ENCODE peak calls at places on chromosomes 11 and 22, in eight cellular contexts. One of them, this sample, is unnamed.

GRCh38 chr11:77497368-77497767 is 23.5 kb upstream of the PAK1 start:
- DNase-seq in iris pigment epithelial cell: no peak
- DNase-seq in Kasumi-1: no peak
- DNase-seq in central memory CD4-positive, alpha-beta T cell: no peak
- DNase-seq in fibroblast of pulmonary artery: no peak
- DNase-seq in ovary: no peak
- DNase-seq in activated naive CD4-positive, alpha-beta T cell treated with anti-CD3 and anti-CD28 coated beads, Interleukin-2, amount 10 ng/mL, durations not matched to agents 7 days and 5 days: no peak
- DNase-seq in OCI-LY7: no peak
- DNase-seq in this sample: no peak

GRCh38 chr11:109590782-109591181 is 168.8 kb downstream of the C11orf87 start:
- DNase-seq in iris pigment epithelial cell: no peak
- DNase-seq in activated naive CD4-positive, alpha-beta T cell treated with anti-CD3 and anti-CD28 coated beads, Interleukin-2, amount 10 ng/mL, durations not matched to agents 7 days and 5 days: no peak
- DNase-seq in central memory CD4-positive, alpha-beta T cell: no peak
- DNase-seq in Kasumi-1: no peak
- DNase-seq in fibroblast of pulmonary artery: peak; percentile 1
- DNase-seq in OCI-LY7: no peak
- DNase-seq in ovary: no peak
- DNase-seq in this sample: no peak

GRCh38 chr11:68308068-68308467 is 4.3 kb upstream of the LRP5 start:
- DNase-seq in Kasumi-1: no peak
- DNase-seq in central memory CD4-positive, alpha-beta T cell: no peak
- DNase-seq in ovary: no peak
- DNase-seq in OCI-LY7: no peak
- DNase-seq in iris pigment epithelial cell: no peak
- DNase-seq in activated naive CD4-positive, alpha-beta T cell treated with anti-CD3 and anti-CD28 coated beads, Interleukin-2, amount 10 ng/mL, durations not matched to agents 7 days and 5 days: no peak
- DNase-seq in fibroblast of pulmonary artery: no peak
- DNase-seq in this sample: no peak

GRCh38 chr11:69327741-69328191 is 33.8 kb downstream of the MYEOV start:
- DNase-seq in central memory CD4-positive, alpha-beta T cell: no peak
- DNase-seq in fibroblast of pulmonary artery: no peak
- DNase-seq in OCI-LY7: no peak
- DNase-seq in activated naive CD4-positive, alpha-beta T cell treated with anti-CD3 and anti-CD28 coated beads, Interleukin-2, amount 10 ng/mL, durations not matched to agents 7 days and 5 days: no peak
- DNase-seq in Kasumi-1: no peak
- DNase-seq in ovary: no peak
- DNase-seq in iris pigment epithelial cell: no peak
- DNase-seq in this sample: peak; percentile 3

GRCh38 chr11:16891964-16892363 is 122.2 kb downstream of the PLEKHA7 start:
- DNase-seq in OCI-LY7: no peak
- DNase-seq in fibroblast of pulmonary artery: peak; percentile 18
- DNase-seq in Kasumi-1: no peak
- DNase-seq in central memory CD4-positive, alpha-beta T cell: no peak
- DNase-seq in activated naive CD4-positive, alpha-beta T cell treated with anti-CD3 and anti-CD28 coated beads, Interleukin-2, amount 10 ng/mL, durations not matched to agents 7 days and 5 days: no peak
- DNase-seq in iris pigment epithelial cell: peak; percentile 82
- DNase-seq in ovary: no peak
- DNase-seq in this sample: no peak

GRCh38 chr22:26958378-26958777 is 301.0 kb downstream of the MIAT start:
- DNase-seq in iris pigment epithelial cell: no peak
- DNase-seq in central memory CD4-positive, alpha-beta T cell: no peak
- DNase-seq in ovary: no peak
- DNase-seq in OCI-LY7: no peak
- DNase-seq in activated naive CD4-positive, alpha-beta T cell treated with anti-CD3 and anti-CD28 coated beads, Interleukin-2, amount 10 ng/mL, durations not matched to agents 7 days and 5 days: no peak
- DNase-seq in Kasumi-1: no peak
- DNase-seq in fibroblast of pulmonary artery: no peak
- DNase-seq in this sample: no peak

GRCh38 chr22:44181912-44182590 is 1.3 kb downstream of the PARVG start:
- DNase-seq in iris pigment epithelial cell: no peak
- DNase-seq in fibroblast of pulmonary artery: no peak
- DNase-seq in activated naive CD4-positive, alpha-beta T cell treated with anti-CD3 and anti-CD28 coated beads, Interleukin-2, amount 10 ng/mL, durations not matched to agents 7 days and 5 days: peak; percentile 54
- DNase-seq in Kasumi-1: no peak
- DNase-seq in central memory CD4-positive, alpha-beta T cell: no peak
- DNase-seq in OCI-LY7: no peak
- DNase-seq in ovary: no peak
- DNase-seq in this sample: no peak

GRCh38 chr22:27476729-27477128 is 324.8 kb downstream of the MN1 start:
- DNase-seq in iris pigment epithelial cell: peak; percentile 76
- DNase-seq in fibroblast of pulmonary artery: peak; percentile 22
- DNase-seq in OCI-LY7: no peak
- DNase-seq in Kasumi-1: no peak
- DNase-seq in ovary: no peak
- DNase-seq in central memory CD4-positive, alpha-beta T cell: no peak
- DNase-seq in activated naive CD4-positive, alpha-beta T cell treated with anti-CD3 and anti-CD28 coated beads, Interleukin-2, amount 10 ng/mL, durations not matched to agents 7 days and 5 days: no peak
- DNase-seq in this sample: no peak

GRCh38 chr11:35040221-35040942 is 98.6 kb upstream of the CD44 start:
- DNase-seq in central memory CD4-positive, alpha-beta T cell: peak; percentile 84
- DNase-seq in iris pigment epithelial cell: peak; percentile 92
- DNase-seq in Kasumi-1: peak; percentile 28
- DNase-seq in activated naive CD4-positive, alpha-beta T cell treated with anti-CD3 and anti-CD28 coated beads, Interleukin-2, amount 10 ng/mL, durations not matched to agents 7 days and 5 days: peak; percentile 71
- DNase-seq in fibroblast of pulmonary artery: peak; percentile 38
- DNase-seq in ovary: no peak
- DNase-seq in OCI-LY7: no peak
- DNase-seq in this sample: peak; percentile 69

GRCh38 chr11:117187799-117188481 is 9.4 kb downstream of the SIDT2 start:
- DNase-seq in ovary: peak; percentile 38
- DNase-seq in iris pigment epithelial cell: no peak
- DNase-seq in OCI-LY7: no peak
- DNase-seq in fibroblast of pulmonary artery: no peak
- DNase-seq in central memory CD4-positive, alpha-beta T cell: no peak
- DNase-seq in activated naive CD4-positive, alpha-beta T cell treated with anti-CD3 and anti-CD28 coated beads, Interleukin-2, amount 10 ng/mL, durations not matched to agents 7 days and 5 days: no peak
- DNase-seq in Kasumi-1: no peak
- DNase-seq in this sample: no peak

GRCh38 chr11:108614086-108614485 is 20.5 kb upstream of the EXPH5 start:
- DNase-seq in Kasumi-1: no peak
- DNase-seq in OCI-LY7: no peak
- DNase-seq in fibroblast of pulmonary artery: no peak
- DNase-seq in iris pigment epithelial cell: no peak
- DNase-seq in ovary: no peak
- DNase-seq in activated naive CD4-positive, alpha-beta T cell treated with anti-CD3 and anti-CD28 coated beads, Interleukin-2, amount 10 ng/mL, durations not matched to agents 7 days and 5 days: no peak
- DNase-seq in central memory CD4-positive, alpha-beta T cell: no peak
- DNase-seq in this sample: no peak

GRCh38 chr11:60942970-60943565 is 8.9 kb downstream of the SLC15A3 start:
- DNase-seq in OCI-LY7: no peak
- DNase-seq in central memory CD4-positive, alpha-beta T cell: no peak
- DNase-seq in ovary: no peak
- DNase-seq in activated naive CD4-positive, alpha-beta T cell treated with anti-CD3 and anti-CD28 coated beads, Interleukin-2, amount 10 ng/mL, durations not matched to agents 7 days and 5 days: no peak
- DNase-seq in fibroblast of pulmonary artery: no peak
- DNase-seq in iris pigment epithelial cell: no peak
- DNase-seq in Kasumi-1: no peak
- DNase-seq in this sample: no peak

GRCh38 chr11:1563697-1564534 is 8.2 kb downstream of the DUSP8 start:
- DNase-seq in Kasumi-1: no peak
- DNase-seq in central memory CD4-positive, alpha-beta T cell: no peak
- DNase-seq in fibroblast of pulmonary artery: no peak
- DNase-seq in OCI-LY7: no peak
- DNase-seq in ovary: no peak
- DNase-seq in iris pigment epithelial cell: no peak
- DNase-seq in activated naive CD4-positive, alpha-beta T cell treated with anti-CD3 and anti-CD28 coated beads, Interleukin-2, amount 10 ng/mL, durations not matched to agents 7 days and 5 days: no peak
- DNase-seq in this sample: no peak

GRCh38 chr11:94025695-94026394 is 4.7 kb downstream of the HEPHL1 start:
- DNase-seq in activated naive CD4-positive, alpha-beta T cell treated with anti-CD3 and anti-CD28 coated beads, Interleukin-2, amount 10 ng/mL, durations not matched to agents 7 days and 5 days: no peak
- DNase-seq in OCI-LY7: no peak
- DNase-seq in Kasumi-1: no peak
- DNase-seq in central memory CD4-positive, alpha-beta T cell: no peak
- DNase-seq in iris pigment epithelial cell: peak; percentile 38
- DNase-seq in ovary: no peak
- DNase-seq in fibroblast of pulmonary artery: peak; percentile 29
- DNase-seq in this sample: no peak

GRCh38 chr22:48369789-48370507 is 1457.7 kb downstream of the BRD1 start:
- DNase-seq in fibroblast of pulmonary artery: no peak
- DNase-seq in Kasumi-1: no peak
- DNase-seq in OCI-LY7: no peak
- DNase-seq in ovary: no peak
- DNase-seq in iris pigment epithelial cell: no peak
- DNase-seq in central memory CD4-positive, alpha-beta T cell: no peak
- DNase-seq in activated naive CD4-positive, alpha-beta T cell treated with anti-CD3 and anti-CD28 coated beads, Interleukin-2, amount 10 ng/mL, durations not matched to agents 7 days and 5 days: no peak
- DNase-seq in this sample: no peak

GRCh38 chr11:34149786-34150185 is 44.4 kb downstream of the NAT10 start:
- DNase-seq in central memory CD4-positive, alpha-beta T cell: no peak
- DNase-seq in activated naive CD4-positive, alpha-beta T cell treated with anti-CD3 and anti-CD28 coated beads, Interleukin-2, amount 10 ng/mL, durations not matched to agents 7 days and 5 days: no peak
- DNase-seq in Kasumi-1: no peak
- DNase-seq in iris pigment epithelial cell: no peak
- DNase-seq in OCI-LY7: no peak
- DNase-seq in ovary: no peak
- DNase-seq in fibroblast of pulmonary artery: peak; percentile 29
- DNase-seq in this sample: no peak

GRCh38 chr11:57487021-57487778 is 26.9 kb downstream of the RTN4RL2 start:
- DNase-seq in fibroblast of pulmonary artery: no peak
- DNase-seq in Kasumi-1: no peak
- DNase-seq in iris pigment epithelial cell: no peak
- DNase-seq in OCI-LY7: no peak
- DNase-seq in central memory CD4-positive, alpha-beta T cell: no peak
- DNase-seq in ovary: no peak
- DNase-seq in activated naive CD4-positive, alpha-beta T cell treated with anti-CD3 and anti-CD28 coated beads, Interleukin-2, amount 10 ng/mL, durations not matched to agents 7 days and 5 days: no peak
- DNase-seq in this sample: no peak

GRCh38 chr11:124556828-124557227 is 13.0 kb upstream of the OR8A1 start:
- DNase-seq in iris pigment epithelial cell: no peak
- DNase-seq in Kasumi-1: no peak
- DNase-seq in activated naive CD4-positive, alpha-beta T cell treated with anti-CD3 and anti-CD28 coated beads, Interleukin-2, amount 10 ng/mL, durations not matched to agents 7 days and 5 days: no peak
- DNase-seq in fibroblast of pulmonary artery: no peak
- DNase-seq in OCI-LY7: no peak
- DNase-seq in central memory CD4-positive, alpha-beta T cell: no peak
- DNase-seq in ovary: no peak
- DNase-seq in this sample: no peak

GRCh38 chr11:19393941-19394340 is 153.2 kb upstream of the E2F8 start:
- DNase-seq in Kasumi-1: no peak
- DNase-seq in ovary: no peak
- DNase-seq in activated naive CD4-positive, alpha-beta T cell treated with anti-CD3 and anti-CD28 coated beads, Interleukin-2, amount 10 ng/mL, durations not matched to agents 7 days and 5 days: no peak
- DNase-seq in central memory CD4-positive, alpha-beta T cell: no peak
- DNase-seq in fibroblast of pulmonary artery: peak; percentile 74
- DNase-seq in iris pigment epithelial cell: peak; percentile 46
- DNase-seq in OCI-LY7: no peak
- DNase-seq in this sample: no peak

GRCh38 chr22:42202669-42203068 is 67.8 kb downstream of the TCF20 start:
- DNase-seq in fibroblast of pulmonary artery: peak; percentile 30
- DNase-seq in central memory CD4-positive, alpha-beta T cell: peak; percentile 44
- DNase-seq in OCI-LY7: no peak
- DNase-seq in Kasumi-1: peak; percentile 70
- DNase-seq in iris pigment epithelial cell: peak; percentile 84
- DNase-seq in activated naive CD4-positive, alpha-beta T cell treated with anti-CD3 and anti-CD28 coated beads, Interleukin-2, amount 10 ng/mL, durations not matched to agents 7 days and 5 days: peak; percentile 60
- DNase-seq in ovary: no peak
- DNase-seq in this sample: peak; percentile 31

GRCh38 chr11:106087815-106088435 is 10.5 kb downstream of the AASDHPPT start:
- DNase-seq in fibroblast of pulmonary artery: peak; percentile 78
- DNase-seq in Kasumi-1: peak; percentile 56
- DNase-seq in iris pigment epithelial cell: peak; percentile 68
- DNase-seq in activated naive CD4-positive, alpha-beta T cell treated with anti-CD3 and anti-CD28 coated beads, Interleukin-2, amount 10 ng/mL, durations not matched to agents 7 days and 5 days: peak; percentile 52
- DNase-seq in central memory CD4-positive, alpha-beta T cell: peak; percentile 16
- DNase-seq in ovary: peak; percentile 13
- DNase-seq in OCI-LY7: peak; percentile 42
- DNase-seq in this sample: no peak

GRCh38 chr22:38126928-38127668 is 16.6 kb upstream of the BAIAP2L2 start:
- DNase-seq in ovary: no peak
- DNase-seq in central memory CD4-positive, alpha-beta T cell: no peak
- DNase-seq in iris pigment epithelial cell: no peak
- DNase-seq in fibroblast of pulmonary artery: no peak
- DNase-seq in OCI-LY7: no peak
- DNase-seq in Kasumi-1: no peak
- DNase-seq in activated naive CD4-positive, alpha-beta T cell treated with anti-CD3 and anti-CD28 coated beads, Interleukin-2, amount 10 ng/mL, durations not matched to agents 7 days and 5 days: no peak
- DNase-seq in this sample: no peak

GRCh38 chr11:62423012-62423411 is 4.2 kb downstream of the SCGB1A1 start:
- DNase-seq in ovary: no peak
- DNase-seq in Kasumi-1: no peak
- DNase-seq in iris pigment epithelial cell: no peak
- DNase-seq in central memory CD4-positive, alpha-beta T cell: no peak
- DNase-seq in OCI-LY7: no peak
- DNase-seq in activated naive CD4-positive, alpha-beta T cell treated with anti-CD3 and anti-CD28 coated beads, Interleukin-2, amount 10 ng/mL, durations not matched to agents 7 days and 5 days: no peak
- DNase-seq in fibroblast of pulmonary artery: no peak
- DNase-seq in this sample: no peak

GRCh38 chr22:17810570-17811116 is 36.4 kb upstream of the BID start:
- DNase-seq in ovary: no peak
- DNase-seq in Kasumi-1: no peak
- DNase-seq in central memory CD4-positive, alpha-beta T cell: no peak
- DNase-seq in OCI-LY7: no peak
- DNase-seq in activated naive CD4-positive, alpha-beta T cell treated with anti-CD3 and anti-CD28 coated beads, Interleukin-2, amount 10 ng/mL, durations not matched to agents 7 days and 5 days: no peak
- DNase-seq in fibroblast of pulmonary artery: no peak
- DNase-seq in iris pigment epithelial cell: no peak
- DNase-seq in this sample: no peak

GRCh38 chr22:29003975-29004646 is 57.5 kb downstream of the C22orf31 start:
- DNase-seq in central memory CD4-positive, alpha-beta T cell: no peak
- DNase-seq in Kasumi-1: no peak
- DNase-seq in OCI-LY7: no peak
- DNase-seq in fibroblast of pulmonary artery: no peak
- DNase-seq in ovary: no peak
- DNase-seq in activated naive CD4-positive, alpha-beta T cell treated with anti-CD3 and anti-CD28 coated beads, Interleukin-2, amount 10 ng/mL, durations not matched to agents 7 days and 5 days: no peak
- DNase-seq in iris pigment epithelial cell: no peak
- DNase-seq in this sample: no peak

GRCh38 chr22:43110927-43111623 is 525 bp downstream of the BIK start:
- DNase-seq in Kasumi-1: no peak
- DNase-seq in ovary: no peak
- DNase-seq in activated naive CD4-positive, alpha-beta T cell treated with anti-CD3 and anti-CD28 coated beads, Interleukin-2, amount 10 ng/mL, durations not matched to agents 7 days and 5 days: peak; percentile 65
- DNase-seq in iris pigment epithelial cell: no peak
- DNase-seq in fibroblast of pulmonary artery: no peak
- DNase-seq in OCI-LY7: peak; percentile 89
- DNase-seq in central memory CD4-positive, alpha-beta T cell: peak; percentile 51
- DNase-seq in this sample: peak; percentile 20

GRCh38 chr22:49362393-49362792 is 465.3 kb downstream of the BRD1 start:
- DNase-seq in ovary: no peak
- DNase-seq in central memory CD4-positive, alpha-beta T cell: no peak
- DNase-seq in fibroblast of pulmonary artery: no peak
- DNase-seq in activated naive CD4-positive, alpha-beta T cell treated with anti-CD3 and anti-CD28 coated beads, Interleukin-2, amount 10 ng/mL, durations not matched to agents 7 days and 5 days: no peak
- DNase-seq in iris pigment epithelial cell: no peak
- DNase-seq in Kasumi-1: no peak
- DNase-seq in OCI-LY7: no peak
- DNase-seq in this sample: no peak

GRCh38 chr11:116517077-116517476 is 255.7 kb downstream of the BUD13 start:
- DNase-seq in ovary: no peak
- DNase-seq in OCI-LY7: no peak
- DNase-seq in fibroblast of pulmonary artery: no peak
- DNase-seq in iris pigment epithelial cell: no peak
- DNase-seq in central memory CD4-positive, alpha-beta T cell: no peak
- DNase-seq in Kasumi-1: no peak
- DNase-seq in activated naive CD4-positive, alpha-beta T cell treated with anti-CD3 and anti-CD28 coated beads, Interleukin-2, amount 10 ng/mL, durations not matched to agents 7 days and 5 days: no peak
- DNase-seq in this sample: no peak

GRCh38 chr11:103582351-103582909 is 454.0 kb upstream of the DDI1 start:
- DNase-seq in iris pigment epithelial cell: peak; percentile 33
- DNase-seq in activated naive CD4-positive, alpha-beta T cell treated with anti-CD3 and anti-CD28 coated beads, Interleukin-2, amount 10 ng/mL, durations not matched to agents 7 days and 5 days: no peak
- DNase-seq in central memory CD4-positive, alpha-beta T cell: no peak
- DNase-seq in fibroblast of pulmonary artery: peak; percentile 13
- DNase-seq in ovary: no peak
- DNase-seq in OCI-LY7: no peak
- DNase-seq in Kasumi-1: no peak
- DNase-seq in this sample: no peak

GRCh38 chr22:37561209-37562048 is 1.1 kb downstream of the CDC42EP1 start:
- DNase-seq in central memory CD4-positive, alpha-beta T cell: peak; percentile 56
- DNase-seq in fibroblast of pulmonary artery: peak; percentile 91
- DNase-seq in activated naive CD4-positive, alpha-beta T cell treated with anti-CD3 and anti-CD28 coated beads, Interleukin-2, amount 10 ng/mL, durations not matched to agents 7 days and 5 days: peak; percentile 81
- DNase-seq in OCI-LY7: peak; percentile 73
- DNase-seq in Kasumi-1: peak; percentile 49
- DNase-seq in ovary: peak; percentile 94
- DNase-seq in iris pigment epithelial cell: peak; percentile 86
- DNase-seq in this sample: peak; percentile 62

GRCh38 chr11:44680982-44681597 is 45.7 kb upstream of the TSPAN18 start:
- DNase-seq in OCI-LY7: no peak
- DNase-seq in central memory CD4-positive, alpha-beta T cell: peak; percentile 74
- DNase-seq in ovary: no peak
- DNase-seq in activated naive CD4-positive, alpha-beta T cell treated with anti-CD3 and anti-CD28 coated beads, Interleukin-2, amount 10 ng/mL, durations not matched to agents 7 days and 5 days: peak; percentile 92
- DNase-seq in fibroblast of pulmonary artery: peak; percentile 25
- DNase-seq in iris pigment epithelial cell: peak; percentile 10
- DNase-seq in Kasumi-1: no peak
- DNase-seq in this sample: peak; percentile 77

GRCh38 chr11:115672999-115673411 is 168.8 kb upstream of the CADM1 start:
- DNase-seq in activated naive CD4-positive, alpha-beta T cell treated with anti-CD3 and anti-CD28 coated beads, Interleukin-2, amount 10 ng/mL, durations not matched to agents 7 days and 5 days: no peak
- DNase-seq in central memory CD4-positive, alpha-beta T cell: no peak
- DNase-seq in ovary: no peak
- DNase-seq in iris pigment epithelial cell: peak; percentile 15
- DNase-seq in fibroblast of pulmonary artery: peak; percentile 1
- DNase-seq in Kasumi-1: no peak
- DNase-seq in OCI-LY7: no peak
- DNase-seq in this sample: no peak

GRCh38 chr11:69670158-69670845 is 4.9 kb downstream of the LTO1 start:
- DNase-seq in activated naive CD4-positive, alpha-beta T cell treated with anti-CD3 and anti-CD28 coated beads, Interleukin-2, amount 10 ng/mL, durations not matched to agents 7 days and 5 days: peak; percentile 69
- DNase-seq in Kasumi-1: peak; percentile 74
- DNase-seq in ovary: peak; percentile 73
- DNase-seq in OCI-LY7: peak; percentile 77
- DNase-seq in central memory CD4-positive, alpha-beta T cell: peak; percentile 36
- DNase-seq in fibroblast of pulmonary artery: peak; percentile 92
- DNase-seq in iris pigment epithelial cell: peak; percentile 74
- DNase-seq in this sample: peak; percentile 31

GRCh38 chr11:47477323-47477722 is 28.4 kb upstream of the RAPSN start:
- DNase-seq in OCI-LY7: no peak
- DNase-seq in fibroblast of pulmonary artery: peak; percentile 50
- DNase-seq in central memory CD4-positive, alpha-beta T cell: no peak
- DNase-seq in iris pigment epithelial cell: peak; percentile 70
- DNase-seq in ovary: no peak
- DNase-seq in Kasumi-1: no peak
- DNase-seq in activated naive CD4-positive, alpha-beta T cell treated with anti-CD3 and anti-CD28 coated beads, Interleukin-2, amount 10 ng/mL, durations not matched to agents 7 days and 5 days: no peak
- DNase-seq in this sample: no peak

This sample was measured in activated T-helper 2 cell treated with anti-CD3 and anti-CD28 coated beads, Interferon-gamma antibody, Interleukin-2, Interleukin-4, amounts not matched to agents 10 μg/mL and 5 μg/mL and 100 μg/mL, durations not matched to agents 14 hours and 24 hours and 36 hours.